ENCODE peak calls at places on chromosomes 6 and 20, in seven cellular contexts. V is endothelial cell of umbilical vein, R is uterus, S is sigmoid colon, X is body of pancreas, F is H54, M is GM12892. P is an unnamed sample.

GRCh38 chr6:25898289-25898977 is 24.4 kb upstream of the SLC17A3 start:
- DNase-seq in M (no peak), X (no peak), S (no peak), R (no peak), V (no peak), F (no peak), P (no peak)

GRCh38 chr6:88725111-88725711 is 238.2 kb downstream of the RNGTT start:
- DNase-seq in R (no peak), S (no peak), X (no peak), M (no peak), V (no peak), F (no peak), P (no peak)

GRCh38 chr6:52694404-52694803 is 23.5 kb downstream of the TMEM14A start:
- DNase-seq in S (no peak), X (no peak), F (no peak), V (no peak), R (no peak), M (no peak), P (no peak)

GRCh38 chr6:45985026-45985425 is 30.6 kb downstream of the CLIC5 start:
- DNase-seq in S (no peak), V (no peak), F (no peak), R (no peak), M (no peak), X (no peak), P (no peak)

GRCh38 chr6:26224940-26225847 is 138.0 kb downstream of the HFE start:
- DNase-seq in X (no peak), S (no peak), F (no peak), R (no peak), V (peak), M (no peak), P (peak)

GRCh38 chr6:132511836-132512230 is 1.1 kb downstream of the STX7 start:
- DNase-seq in X (no peak), F (no peak), S (no peak), R (no peak), M (no peak), V (peak), P (no peak)

GRCh38 chr6:100892116-100892515 is 11.0 kb upstream of the ASCC3 start:
- DNase-seq in M (no peak), R (no peak), F (no peak), V (no peak), X (no peak), S (no peak), P (no peak)

GRCh38 chr20:51500936-51501335 is 41.6 kb downstream of the NFATC2 start:
- DNase-seq in V (no peak), X (no peak), S (no peak), R (no peak), F (no peak), M (no peak), P (no peak)

GRCh38 chr6:127515234-127515793 is 3.8 kb downstream of the MTCL3 start:
- DNase-seq in X (no peak), V (no peak), M (peak), S (no peak), F (no peak), R (no peak), P (no peak)

GRCh38 chr20:35215066-35215956 is 11.2 kb upstream of the MMP24 start:
- DNase-seq in X (no peak), M (no peak), S (no peak), F (peak), R (no peak), V (no peak), P (no peak)

GRCh38 chr6:136114661-136115060 is 135.4 kb downstream of the MTFR2 start:
- DNase-seq in M (no peak), S (no peak), F (no peak), X (no peak), V (no peak), R (no peak), P (no peak)

GRCh38 chr6:97066056-97066455 is 141.5 kb downstream of the KLHL32 start:
- DNase-seq in R (no peak), X (no peak), S (no peak), F (no peak), V (no peak), M (no peak), P (no peak)

GRCh38 chr6:106220485-106220884 is 105.1 kb downstream of the ATG5 start:
- DNase-seq in X (no peak), F (no peak), S (no peak), M (no peak), R (no peak), V (no peak), P (no peak)

GRCh38 chr6:6386010-6386409 is 65.5 kb upstream of the F13A1 start:
- DNase-seq in R (no peak), X (no peak), V (no peak), S (no peak), F (no peak), M (no peak), P (no peak)

GRCh38 chr20:49245921-49246740 is 26.9 kb downstream of the DDX27 start:
- DNase-seq in S (no peak), R (no peak), V (peak), F (peak), M (peak), X (no peak), P (no peak)

GRCh38 chr20:38221041-38221589 is 39.4 kb downstream of the KIAA1755 start:
- DNase-seq in X (peak), S (peak), V (peak), F (peak), R (peak), M (peak), P (peak)

GRCh38 chr6:115551510-115551909 is 509.2 kb downstream of the FRK start:
- DNase-seq in F (no peak), M (no peak), X (peak), R (no peak), S (no peak), V (no peak), P (no peak)

GRCh38 chr6:112225691-112226090 is 28.7 kb downstream of the LAMA4 start:
- DNase-seq in F (no peak), R (no peak), V (no peak), M (no peak), X (no peak), S (no peak), P (no peak)

GRCh38 chr6:157241411-157241979 is 81.8 kb downstream of the TMEM242 start:
- DNase-seq in M (no peak), X (no peak), V (no peak), R (no peak), F (no peak), S (no peak), P (peak)

GRCh38 chr6:113420290-113420689 is 436.9 kb upstream of the MARCKS start:
- DNase-seq in S (no peak), R (no peak), V (no peak), M (no peak), F (no peak), X (no peak), P (no peak)

GRCh38 chr6:49541936-49542335 is 8.5 kb upstream of the C6orf141 start:
- DNase-seq in V (no peak), X (no peak), S (no peak), R (no peak), F (no peak), M (no peak), P (no peak)

GRCh38 chr6:123316733-123317323 is 319.9 kb downstream of the TRDN start:
- DNase-seq in R (no peak), S (no peak), F (no peak), M (no peak), X (no peak), V (peak), P (no peak)

GRCh38 chr20:31674895-31675827 is 37.4 kb downstream of the COX4I2 start:
- DNase-seq in V (peak), M (peak), R (peak), X (no peak), S (peak), F (peak), P (peak)

GRCh38 chr20:45588800-45589199 is 9.7 kb upstream of the WFDC8 start:
- DNase-seq in X (no peak), V (no peak), M (no peak), F (no peak), S (no peak), R (no peak), P (no peak)

GRCh38 chr6:19024737-19025136 is 637.6 kb downstream of the RNF144B start:
- DNase-seq in F (no peak), M (no peak), R (no peak), S (no peak), V (no peak), X (peak), P (no peak)

GRCh38 chr6:115680621-115681020 is 380.1 kb downstream of the FRK start:
- DNase-seq in V (no peak), F (no peak), X (no peak), S (peak), M (no peak), R (no peak), P (no peak)

GRCh38 chr20:36542019-36542488 is 735 bp downstream of the MYL9 start:
- DNase-seq in X (no peak), F (peak), V (peak), S (peak), R (peak), M (no peak), P (peak)

GRCh38 chr6:3023663-3024483 is 24.2 kb downstream of the NQO2 start:
- DNase-seq in S (peak), R (peak), X (peak), M (peak), V (peak), F (peak), P (peak)
- TF ChIP-seq POLR2A in S (peak), R (peak), X (peak), M (peak), V (no peak), F (peak), P (peak)

DNA sequence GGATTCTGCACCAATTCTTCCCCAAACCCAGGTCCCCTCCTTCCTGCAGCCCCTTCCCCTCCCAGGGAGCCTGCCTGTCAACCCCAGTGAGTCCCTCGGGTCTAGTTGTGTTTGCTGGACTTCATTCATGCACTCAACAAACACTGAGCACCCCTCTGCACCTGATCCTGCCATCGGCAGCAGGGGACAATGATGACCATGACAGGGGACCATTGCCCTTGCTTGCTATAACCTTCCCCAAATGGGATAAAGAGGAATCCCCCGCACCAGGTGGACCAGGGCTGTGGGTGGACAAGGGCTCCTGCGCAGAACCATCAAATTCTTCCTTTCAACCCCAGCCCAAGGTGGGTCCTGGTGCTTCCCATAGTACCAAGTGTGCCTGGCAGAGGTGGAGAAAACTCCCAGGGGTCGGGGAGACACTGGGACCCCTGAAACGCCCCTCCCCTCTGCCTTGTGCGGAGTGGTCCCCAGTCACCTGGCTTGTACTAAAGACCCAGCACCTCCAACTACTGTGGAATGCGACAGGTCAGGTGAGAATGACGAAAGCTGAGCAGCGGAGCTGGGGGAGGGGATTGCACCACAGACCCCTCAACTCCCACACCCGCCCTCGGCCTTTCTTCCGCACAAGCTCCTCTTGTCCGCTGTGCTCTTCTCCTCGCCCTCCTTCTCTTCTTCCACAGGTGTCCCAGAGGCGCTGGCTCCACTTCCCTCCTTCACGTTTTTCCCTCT is 119.9 kb upstream of the ZNF217 start:
- DNase-seq in S (no peak), M (no peak), X (no peak), F (no peak), V (no peak), R (no peak), P (peak)
- TF ChIP-seq POLR2A in S (peak), M (no peak), X (no peak), F (no peak), V (no peak), R (no peak), P (no peak)

GRCh38 chr6:35417979-35418661 is 34.0 kb upstream of the FANCE start:
- DNase-seq in F (no peak), X (no peak), S (no peak), M (no peak), V (no peak), R (no peak), P (no peak)
- TF ChIP-seq POLR2A in F (no peak), X (no peak), S (no peak), M (no peak), V (no peak), R (no peak), P (no peak)

DNA sequence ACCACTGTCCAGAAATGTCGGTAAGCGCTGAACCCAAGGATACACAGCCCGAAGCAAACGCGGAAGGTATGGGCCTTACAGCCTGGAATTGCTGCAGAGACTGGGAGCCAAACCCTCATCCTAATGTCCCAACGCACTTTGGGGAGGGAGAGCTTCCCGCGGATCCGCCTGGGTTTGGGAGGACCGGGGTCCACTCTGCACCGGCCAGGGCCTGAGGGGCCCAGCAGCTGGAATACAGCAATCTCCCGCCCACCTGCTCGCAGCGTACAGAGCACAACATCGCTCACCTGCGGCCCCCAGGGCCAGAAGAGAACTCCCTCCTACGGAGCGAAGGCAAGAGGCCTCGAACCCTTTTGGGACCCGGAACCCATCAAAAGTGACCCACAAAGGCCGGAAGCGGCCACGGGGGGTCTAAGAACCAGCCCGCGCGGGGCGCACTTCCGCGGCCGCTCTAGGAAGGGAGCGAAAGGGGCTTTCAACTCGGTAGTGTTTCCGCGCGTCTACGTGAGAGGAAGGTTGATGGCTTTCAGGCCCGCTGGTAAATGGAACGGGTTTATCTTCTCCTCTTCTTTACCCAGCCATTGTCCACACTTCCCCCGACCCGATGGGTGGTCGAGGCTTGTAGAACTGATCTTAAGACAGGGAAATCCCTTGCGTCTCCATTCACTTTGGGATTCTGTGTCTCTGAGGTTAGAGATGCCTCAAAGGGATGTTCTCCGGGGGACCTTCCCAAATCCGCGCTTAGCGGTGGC is at the start of gene ZSCAN12:
- DNase-seq in R (peak), X (peak), F (peak), V (peak), S (peak), M (peak), P (peak)
- TF ChIP-seq POLR2A in R (no peak), X (peak), F (peak), V (peak), S (no peak), M (peak), P (peak)

GRCh38 chr20:50278377-50278683 is 87.7 kb downstream of the CEBPB start:
- DNase-seq in R (no peak), M (no peak), F (no peak), V (no peak), X (no peak), S (no peak), P (peak)

GRCh38 chr20:50277064-50277415 is 86.4 kb downstream of the CEBPB start:
- DNase-seq in S (no peak), X (no peak), M (no peak), R (no peak), V (no peak), F (no peak), P (peak)

GRCh38 chr20:50274570-50275430 is 84.2 kb downstream of the CEBPB start:
- DNase-seq in F (no peak), S (peak), M (no peak), R (no peak), V (no peak), X (no peak), P (peak)

GRCh38 chr20:50277460-50278376 is 87.1 kb downstream of the CEBPB start:
- DNase-seq in F (no peak), X (no peak), V (no peak), R (no peak), M (no peak), S (no peak), P (peak)

GRCh38 chr20:50276119-50277063 is 85.8 kb downstream of the CEBPB start:
- DNase-seq in R (no peak), V (no peak), X (no peak), M (no peak), S (peak), F (no peak), P (peak)
- TF ChIP-seq POLR2A in R (no peak), V (no peak), X (peak), M (no peak), S (no peak), F (no peak), P (peak)

DNA sequence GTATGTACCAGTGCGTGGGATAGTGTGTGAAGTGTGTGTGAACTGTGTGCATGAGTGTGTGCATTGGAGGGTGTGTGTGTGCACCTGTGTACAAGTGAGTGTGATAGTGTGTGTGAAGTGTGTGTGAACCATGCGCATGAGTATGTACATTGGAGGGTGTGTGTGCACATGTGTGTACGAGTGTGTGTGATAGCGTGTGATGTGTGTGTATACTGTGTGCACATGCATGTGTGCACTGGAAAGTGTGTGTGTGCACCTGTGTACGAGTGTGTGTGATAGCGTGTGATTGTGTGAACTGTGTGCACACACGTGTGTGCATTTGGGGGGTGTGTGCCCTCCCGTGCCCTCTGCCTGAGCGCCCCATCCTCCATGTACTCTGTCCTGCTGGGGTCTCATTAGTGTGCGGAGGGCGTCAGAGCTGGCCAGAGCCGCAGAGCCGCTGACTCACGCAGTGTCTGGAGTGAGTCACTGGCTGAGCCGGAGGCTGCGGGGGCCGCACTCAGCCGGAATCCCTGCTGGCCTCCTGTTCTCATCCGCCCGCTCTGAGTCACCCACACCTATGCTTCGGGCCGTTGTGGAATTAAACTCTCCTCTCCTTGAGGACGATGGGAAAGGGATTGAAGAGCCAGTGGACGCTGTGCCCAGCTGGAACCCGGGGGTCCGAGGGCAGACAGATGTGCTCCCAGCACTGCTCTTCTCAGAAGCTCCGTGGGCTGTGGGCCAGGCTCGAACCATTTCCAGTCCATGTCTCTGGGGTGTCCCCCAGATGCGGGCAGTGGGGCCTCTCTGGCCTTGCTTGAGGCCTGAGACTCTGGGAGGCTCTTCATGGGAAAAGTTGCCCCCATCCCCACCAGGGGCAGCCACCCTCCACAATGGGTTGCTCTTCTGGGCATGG is 27.3 kb upstream of the STX16 start:
- DNase-seq in X (peak), M (no peak), S (peak), F (peak), V (peak), R (peak), P (peak)
- TF ChIP-seq POLR2A in X (no peak), M (no peak), S (no peak), F (peak), V (peak), R (no peak), P (no peak)

GRCh38 chr6:152811785-152812184 is 61.2 kb downstream of the VIP start:
- DNase-seq in F (no peak), M (no peak), V (no peak), S (no peak), X (no peak), R (no peak), P (no peak)
- TF ChIP-seq POLR2A in F (no peak), M (no peak), V (no peak), S (no peak), X (no peak), R (no peak), P (no peak)

DNA sequence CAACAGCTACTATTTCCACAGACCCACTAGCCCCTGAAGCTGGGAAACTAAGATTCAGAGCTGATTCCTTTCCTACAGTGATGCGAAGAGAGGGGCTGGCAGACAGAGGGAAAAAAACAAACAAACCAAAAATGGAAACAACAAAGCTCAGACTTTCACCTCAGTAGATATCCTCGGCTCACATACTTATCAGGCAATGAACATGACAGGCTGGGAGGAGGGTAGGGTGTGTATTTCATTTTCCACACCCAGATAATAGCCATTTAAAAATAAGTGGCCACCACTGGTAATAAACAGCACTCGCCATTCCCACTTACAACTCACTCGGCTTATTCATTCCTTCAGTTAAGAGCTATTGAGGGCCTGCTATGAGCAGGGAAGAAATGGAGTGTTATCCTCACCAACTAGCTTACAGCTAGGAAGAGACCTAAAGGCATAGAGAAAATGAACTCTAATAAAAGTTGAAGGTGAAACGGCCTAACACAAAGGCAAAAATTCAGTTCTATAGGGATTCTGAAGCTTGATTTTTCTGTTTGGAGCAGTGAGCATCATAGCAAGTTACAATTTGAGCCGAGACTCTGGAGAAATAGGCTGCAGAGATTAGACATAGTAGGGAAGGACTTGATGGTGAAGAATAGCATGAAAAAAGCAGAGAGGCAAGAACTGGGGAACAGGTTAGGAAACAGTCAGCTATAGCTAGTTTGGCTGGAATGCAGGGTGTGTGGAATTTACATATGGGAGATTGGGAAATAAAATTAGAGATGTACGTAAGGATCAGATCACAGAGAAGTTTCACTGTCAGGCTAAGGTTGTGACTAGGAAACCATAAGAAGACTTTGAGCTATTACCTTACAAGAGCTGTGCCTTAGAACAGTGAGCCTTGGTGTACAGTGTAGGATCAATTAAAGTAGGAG is 31.8 kb upstream of the SPTLC3 start:
- DNase-seq in X (no peak), R (no peak), V (no peak), M (no peak), F (no peak), S (no peak), P (no peak)
- TF ChIP-seq POLR2A in X (no peak), R (no peak), V (no peak), M (no peak), F (no peak), S (no peak), P (no peak)

GRCh38 chr6:147211831-147212230 is 7.6 kb downstream of the STXBP5 start:
- DNase-seq in S (no peak), M (no peak), V (no peak), X (no peak), R (no peak), F (no peak), P (no peak)
- TF ChIP-seq POLR2A in S (no peak), M (no peak), V (no peak), X (no peak), R (no peak), F (no peak), P (no peak)